ENCODE peak calls at places on chromosomes 6 and 20, in four cellular contexts. B, U, C and D are unnamed samples.

GRCh38 chr6:38078671-38079070 is 259.1 kb downstream of the ZFAND3 start:
- DNase-seq in B (no peak), U (no peak), C (no peak), D (no peak)

GRCh38 chr6:21753571-21754108 is 160.1 kb downstream of the SOX4 start:
- DNase-seq in B (no peak), U (no peak), C (no peak), D (no peak)

GRCh38 chr20:8901237-8902025 is 167.5 kb upstream of the PLCB4 start:
- DNase-seq in B (no peak), U (peak), C (no peak), D (no peak)

GRCh38 chr6:4185419-4185818 is 50.0 kb upstream of the ECI2 start:
- DNase-seq in B (no peak), U (no peak), C (no peak), D (no peak)

GRCh38 chr6:158040804-158041347 is 59.2 kb downstream of the SYNJ2 start:
- DNase-seq in B (no peak), U (no peak), C (peak), D (no peak)

GRCh38 chr6:15090145-15090579 is 155.7 kb upstream of the JARID2 start:
- DNase-seq in B (no peak), U (no peak), C (no peak), D (no peak)

GRCh38 chr6:148440877-148441453 is 98.3 kb downstream of the SASH1 start:
- DNase-seq in B (no peak), U (peak), C (peak), D (no peak)

GRCh38 chr20:57878803-57879424 is 169.1 kb upstream of the PMEPA1 start:
- DNase-seq in B (no peak), U (peak), C (no peak), D (no peak)

GRCh38 chr6:113632220-113632864 is 224.8 kb upstream of the MARCKS start:
- DNase-seq in B (peak), U (peak), C (no peak), D (peak)

GRCh38 chr20:1566701-1567100 is 9.2 kb upstream of the SIRPD start:
- DNase-seq in B (no peak), U (no peak), C (no peak), D (no peak)

GRCh38 chr20:60334936-60335335 is 376.7 kb downstream of the CDH26 start:
- DNase-seq in B (no peak), U (no peak), C (no peak), D (no peak)

GRCh38 chr6:4802312-4802935 is 26.2 kb downstream of the CDYL start:
- DNase-seq in B (peak), U (no peak), C (no peak), D (peak)

GRCh38 chr6:90074161-90074560 is 179.9 kb downstream of the GJA10 start:
- DNase-seq in B (no peak), U (no peak), C (no peak), D (no peak)

GRCh38 chr6:145707397-145707796 is 27.9 kb downstream of the EPM2A start:
- DNase-seq in B (no peak), U (no peak), C (no peak), D (no peak)

GRCh38 chr20:46285072-46285471 is 23.2 kb downstream of the CDH22 start:
- DNase-seq in B (no peak), U (no peak), C (no peak), D (no peak)

GRCh38 chr6:29474996-29475395 is 12.8 kb downstream of the MAS1L start:
- DNase-seq in B (no peak), U (no peak), C (no peak), D (no peak)

GRCh38 chr20:4814696-4815252 is 93.1 kb downstream of the PRND start:
- DNase-seq in B (peak), U (no peak), C (peak), D (no peak)

GRCh38 chr20:4812641-4813075 is 90.9 kb downstream of the PRND start:
- DNase-seq in B (peak), U (no peak), C (no peak), D (no peak)

GRCh38 chr20:4815618-4816017 is 93.9 kb downstream of the PRND start:
- DNase-seq in B (no peak), U (no peak), C (no peak), D (no peak)

GRCh38 chr20:4813076-4813838 is 91.5 kb downstream of the PRND start:
- DNase-seq in B (peak), U (no peak), C (no peak), D (no peak)

GRCh38 chr20:4813839-4814695 is 92.4 kb downstream of the PRND start:
- DNase-seq in B (peak), U (no peak), C (no peak), D (peak)
- H3K4me3 ChIP-seq in B (peak), U (no peak), C (peak), D (peak)

GRCh38 chr6:42911171-42912021 is 4.5 kb upstream of the PTCRA start:
- DNase-seq in B (no peak), U (no peak), C (no peak), D (no peak)
- H3K4me3 ChIP-seq in B (no peak), U (no peak), C (peak), D (no peak)

DNA sequence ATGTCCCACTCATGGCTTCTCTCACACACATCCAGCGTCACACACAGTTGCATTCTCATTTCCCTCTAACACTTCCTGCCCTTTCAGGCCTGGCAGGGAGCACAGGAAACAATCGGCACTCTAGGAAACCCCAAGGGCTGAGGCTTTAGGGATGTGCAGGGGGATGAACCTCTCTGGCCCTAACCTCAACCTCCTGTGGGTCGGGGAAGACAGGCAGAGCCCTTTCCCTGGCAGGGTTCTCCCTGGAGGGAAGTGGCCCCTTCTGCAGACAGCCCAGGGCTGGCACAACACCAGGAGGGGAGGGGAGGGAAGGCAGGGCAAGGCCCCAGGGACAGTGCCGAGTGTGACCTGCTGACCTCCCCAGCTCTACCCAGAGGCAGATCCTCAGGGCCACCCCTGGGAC is 2.7 kb downstream of the TEAD3 start:
- DNase-seq in B (no peak), U (no peak), C (no peak), D (no peak)
- H3K4me3 ChIP-seq in B (no peak), U (no peak), C (no peak), D (no peak)

GRCh38 chr6:166009385-166010031 is 158.1 kb downstream of the TBXT start:
- DNase-seq in B (no peak), U (peak), C (no peak), D (no peak)
- H3K4me3 ChIP-seq in B (no peak), U (no peak), C (no peak), D (no peak)

GRCh38 chr6:135161996-135162395 is 19.1 kb upstream of the MYB start:
- DNase-seq in B (no peak), U (no peak), C (no peak), D (no peak)

GRCh38 chr6:135163440-135163738 is 17.7 kb upstream of the MYB start:
- DNase-seq in B (peak), U (no peak), C (no peak), D (no peak)

GRCh38 chr6:135165031-135165430 is 16.1 kb upstream of the MYB start:
- DNase-seq in B (no peak), U (no peak), C (no peak), D (no peak)

GRCh38 chr6:135161411-135161810 is 19.7 kb upstream of the MYB start:
- DNase-seq in B (no peak), U (no peak), C (no peak), D (no peak)

DNA sequence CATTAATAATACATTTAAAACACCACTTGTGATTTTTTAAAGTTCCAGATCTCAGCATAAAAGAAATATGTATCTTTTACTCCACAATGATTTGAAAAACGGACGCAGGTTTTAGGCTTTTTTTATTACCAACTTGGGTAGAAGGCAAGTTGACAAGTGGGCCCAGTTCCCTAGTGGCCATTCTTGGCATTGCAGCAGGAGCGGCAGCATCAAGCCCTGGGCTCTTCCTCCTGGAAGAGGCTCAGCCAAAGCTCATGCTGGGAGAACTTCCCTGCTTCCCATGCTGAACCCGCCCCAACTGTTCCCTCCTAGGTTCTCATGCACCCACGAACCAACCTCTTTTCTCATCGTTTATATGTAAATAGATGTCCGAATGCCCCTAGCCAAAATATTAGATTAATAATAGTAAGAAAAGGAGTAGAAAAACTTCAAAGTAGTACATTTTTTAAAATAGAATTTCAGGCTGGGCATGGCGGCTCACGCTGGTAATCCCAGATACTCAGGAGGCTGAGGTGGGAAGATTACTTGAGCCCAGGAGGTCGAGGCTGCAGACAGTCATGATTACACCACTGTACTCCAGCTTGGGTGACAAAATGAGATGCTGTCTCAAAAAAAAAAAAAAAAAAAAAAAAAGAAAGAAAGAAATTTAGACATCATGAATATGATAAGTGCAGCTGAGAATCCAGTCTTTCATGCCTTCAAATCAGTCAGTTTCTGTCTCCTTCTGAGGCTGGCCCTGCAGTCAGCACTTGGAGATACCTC is 18.2 kb upstream of the MYB start:
- DNase-seq in B (peak), U (no peak), C (no peak), D (no peak)
- H3K4me3 ChIP-seq in B (peak), U (no peak), C (no peak), D (peak)